ENCODE peak calls at places on chromosomes 7 and 10, in seven cellular contexts. X, J, R, B, L, U and M are unnamed samples.

GRCh38 chr7:157008206-157009169 is 2.0 kb downstream of the MNX1 start:
- DNase-seq in X (no peak), J (no peak), R (peak), B (no peak), L (peak), U (no peak), M (peak)

GRCh38 chr7:127769696-127770400 is 117.9 kb downstream of the SND1 start:
- DNase-seq in X (peak), J (peak), R (no peak), B (no peak), L (no peak), U (no peak), M (no peak)

GRCh38 chr10:77392851-77393250 is 244.8 kb downstream of the KCNMA1 start:
- DNase-seq in X (peak), J (peak), R (no peak), B (peak), L (no peak), U (no peak), M (no peak)

GRCh38 chr7:13835442-13835841 is 154.0 kb downstream of the ETV1 start:
- DNase-seq in X (no peak), J (no peak), R (peak), B (no peak), L (no peak), U (no peak), M (peak)

GRCh38 chr10:95423327-95424005 is 132.7 kb upstream of the PDLIM1 start:
- DNase-seq in X (no peak), J (no peak), R (no peak), B (no peak), L (no peak), U (no peak), M (no peak)

GRCh38 chr10:58991842-58992241 is 184.6 kb upstream of the PHYHIPL start:
- DNase-seq in X (no peak), J (no peak), R (no peak), B (no peak), L (no peak), U (no peak), M (no peak)

GRCh38 chr10:46239999-46240683 is 46.7 kb upstream of the ANTXRL start:
- DNase-seq in X (no peak), J (no peak), R (no peak), B (no peak), L (no peak), U (no peak), M (no peak)

GRCh38 chr7:100827330-100828226 is at the start of gene EPHB4:
- DNase-seq in X (peak), J (peak), R (peak), B (peak), L (peak), U (no peak), M (peak)

GRCh38 chr7:1412322-1413261 is 46.7 kb downstream of the MICALL2 start:
- DNase-seq in X (peak), J (peak), R (peak), B (peak), L (peak), U (peak), M (peak)

DNA sequence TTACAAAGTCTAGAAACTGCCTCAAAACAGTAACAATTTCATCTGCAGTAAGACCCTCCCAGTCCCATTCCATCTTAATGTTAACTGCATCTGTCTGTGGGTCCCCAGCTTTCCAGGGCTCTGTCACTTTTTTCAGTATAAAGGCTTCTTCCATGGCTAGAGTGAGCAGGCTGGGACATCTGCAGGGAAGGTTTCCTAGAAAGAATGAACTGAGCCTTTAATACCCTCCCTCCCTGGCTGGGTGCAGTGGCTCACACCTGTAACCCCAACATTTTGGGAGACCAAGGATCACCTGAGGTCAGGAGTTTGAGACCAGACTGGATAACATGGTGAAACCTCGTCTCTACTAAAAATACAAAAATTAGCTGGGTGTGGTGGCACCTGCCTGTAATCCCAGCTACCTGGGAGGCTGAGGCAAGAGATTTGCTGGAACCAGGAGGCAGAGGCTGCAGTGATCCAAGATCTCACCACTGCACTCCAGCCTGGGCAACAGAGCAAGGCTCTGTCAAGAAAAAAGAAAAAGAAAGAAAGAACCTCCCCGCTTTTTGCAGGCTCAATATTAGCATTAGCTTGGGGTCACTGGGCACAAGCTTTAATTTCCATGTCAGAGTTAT is 3.4 kb downstream of the ERV3-1 start:
- DNase-seq in X (no peak), J (no peak), R (no peak), B (no peak), L (no peak), U (no peak), M (no peak)
- H3K4me3 ChIP-seq in X (no peak), J (no peak), R (no peak), B (no peak), L (no peak), U (no peak), M (no peak)

GRCh38 chr7:11831383-11831726 is 643 bp downstream of the THSD7A start:
- DNase-seq in X (no peak), J (no peak), R (no peak), B (no peak), L (no peak), U (no peak), M (peak)
- H3K4me3 ChIP-seq in X (peak), J (peak), R (peak), B (peak), L (peak), U (no peak), M (peak)

DNA sequence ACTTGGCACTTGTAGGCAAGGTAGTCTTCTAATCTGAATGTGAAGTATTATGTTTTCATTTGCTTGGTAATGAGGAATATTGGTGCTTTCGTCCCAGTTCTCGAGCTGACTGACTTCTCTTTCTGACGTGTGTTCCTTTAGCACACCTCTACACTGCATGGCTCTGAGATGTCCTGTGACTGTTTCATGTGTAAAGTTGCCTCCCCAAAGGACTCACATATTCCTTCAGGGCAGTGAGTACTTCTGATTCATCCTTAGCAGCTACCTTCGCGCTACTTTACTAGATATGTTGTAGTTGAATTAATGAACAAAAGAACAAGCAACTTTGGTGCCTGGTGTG is 113.7 kb downstream of the EGFR start:
- DNase-seq in X (no peak), J (no peak), R (no peak), B (no peak), L (no peak), U (no peak), M (no peak)
- H3K4me3 ChIP-seq in X (no peak), J (no peak), R (no peak), B (no peak), L (no peak), U (no peak), M (no peak)

GRCh38 chr7:117023325-117023854 is 70.1 kb downstream of the ST7 start:
- DNase-seq in X (no peak), J (no peak), R (no peak), B (no peak), L (no peak), U (no peak), M (no peak)

GRCh38 chr7:117024811-117025210 is 71.5 kb downstream of the ST7 start:
- DNase-seq in X (no peak), J (no peak), R (no peak), B (no peak), L (no peak), U (no peak), M (no peak)

GRCh38 chr7:117021960-117022359 is 68.7 kb downstream of the ST7 start:
- DNase-seq in X (no peak), J (no peak), R (no peak), B (no peak), L (no peak), U (no peak), M (no peak)

GRCh38 chr7:117021366-117021765 is 68.1 kb downstream of the ST7 start:
- DNase-seq in X (no peak), J (no peak), R (no peak), B (no peak), L (no peak), U (no peak), M (no peak)

GRCh38 chr7:117025891-117026290 is 72.6 kb downstream of the ST7 start:
- DNase-seq in X (no peak), J (no peak), R (no peak), B (no peak), L (no peak), U (no peak), M (no peak)
- H3K4me3 ChIP-seq in X (no peak), J (no peak), R (no peak), B (no peak), L (no peak), U (no peak), M (no peak)